ENCODE peak calls at places on chromosomes 13 and 19, in six cellular contexts. C is stimulated activated CD4-positive, alpha-beta T cell treated with anti-CD3 and anti-CD28 coated beads, TNF-alpha, amount 100 ng/mL, for 48 hours; B is EL; J is nephron progenitor cell; W is fibroblast of pulmonary artery; H is AG08395. O is an unnamed sample.

GRCh38 chr13:79647518-79647917 is 166.6 kb downstream of the NDFIP2 start:
- DNase-seq in J (no peak), H (no peak), C (no peak), B (no peak), W (peak; percentile 5), O (no peak)

GRCh38 chr19:49767380-49767779 is 579 bp downstream of the AP2A1 start:
- DNase-seq in B (peak; percentile 31), J (no peak), W (no peak), H (peak; percentile 24), C (no peak), O (no peak)

GRCh38 chr19:50686310-50687032 is 33.1 kb downstream of the SHANK1 start:
- DNase-seq in B (no peak), W (no peak), H (no peak), J (peak; percentile 43), C (no peak), O (no peak)

GRCh38 chr19:14433454-14434156 is 499 bp downstream of the PKN1 start:
- DNase-seq in J (no peak), H (no peak), B (no peak), C (no peak), W (no peak), O (no peak)

GRCh38 chr13:73162912-73163911 is 104.4 kb downstream of the KLF5 start:
- DNase-seq in B (no peak), H (no peak), J (no peak), W (no peak), C (no peak), O (no peak)

GRCh38 chr13:67390462-67391093 is 160.4 kb upstream of the PCDH9 start:
- DNase-seq in J (no peak), H (no peak), C (no peak), W (peak; percentile 58), B (peak; percentile 20), O (peak; percentile 76)

GRCh38 chr13:102141625-102142472 is 260.0 kb downstream of the FGF14 start:
- DNase-seq in H (peak; percentile 40), J (no peak), B (peak; percentile 10), C (no peak), W (peak; percentile 29), O (peak; percentile 35)

GRCh38 chr13:99322297-99323103 is 15.3 kb upstream of the GPR183 start:
- DNase-seq in J (no peak), W (peak; percentile 60), C (no peak), H (peak; percentile 87), B (peak; percentile 84), O (peak; percentile 89)

GRCh38 chr19:44512326-44513298 is 12.3 kb upstream of the ZNF180 start:
- DNase-seq in H (peak; percentile 42), C (peak; percentile 20), J (peak; percentile 66), W (peak; percentile 76), B (peak; percentile 52), O (peak; percentile 58)

GRCh38 chr19:8595651-8596050 is 14.9 kb downstream of the ADAMTS10 start:
- DNase-seq in J (no peak), C (no peak), W (no peak), B (no peak), H (no peak), O (no peak)

GRCh38 chr13:26629260-26629659 is 71.8 kb downstream of the WASF3 start:
- DNase-seq in C (no peak), W (peak; percentile 17), B (peak; percentile 13), H (peak; percentile 6), J (no peak), O (no peak)

GRCh38 chr13:77318741-77319140 is 8.2 kb downstream of the MYCBP2 start:
- DNase-seq in C (no peak), H (no peak), J (no peak), B (no peak), W (no peak), O (peak; percentile 22)